ENCODE peak calls at places on chromosomes 13 and 19, in ten cellular contexts. V, L, X, Y, C, H, O, A, J and Z are unnamed samples.
A peak's percentile ranks its signal among the peaks of the same experiment; 100 is the strongest.

GRCh38 chr19:45601524-45602522 is at the start of gene GPR4:
- DNase-seq in H (no peak), V (no peak), C (no peak), Y (no peak), L (no peak), A (no peak), O (no peak), J (no peak), X (no peak), Z (no peak)

GRCh38 chr19:18023596-18024212 is 15.7 kb downstream of the ARRDC2 start:
- DNase-seq in O (peak; percentile 53), C (peak; percentile 59), V (no peak), L (no peak), A (no peak), H (peak; percentile 88), X (no peak), J (no peak), Y (no peak), Z (peak; percentile 96)

GRCh38 chr19:31589109-31589508 is 239.9 kb upstream of the TSHZ3 start:
- DNase-seq in H (no peak), O (no peak), J (no peak), C (no peak), V (no peak), Y (no peak), X (no peak), A (no peak), L (no peak), Z (no peak)

GRCh38 chr19:57267294-57267693 is 13.0 kb upstream of the ZNF460 start:
- DNase-seq in X (no peak), A (no peak), C (no peak), O (no peak), L (no peak), H (no peak), Y (peak; percentile 54), J (no peak), V (no peak), Z (no peak)

GRCh38 chr13:89281331-89281730 is 1610.2 kb downstream of the SLITRK5 start:
- DNase-seq in O (no peak), Y (no peak), X (no peak), H (no peak), L (no peak), A (no peak), C (no peak), V (no peak), J (no peak), Z (no peak)

GRCh38 chr19:6801397-6802086 is 29.0 kb downstream of the VAV1 start:
- DNase-seq in C (peak; percentile 46), L (peak; percentile 63), X (no peak), Y (peak; percentile 97), O (peak; percentile 85), H (peak; percentile 22), A (no peak), V (no peak), J (peak; percentile 71), Z (no peak)

GRCh38 chr19:10831980-10832658 is 3.9 kb downstream of the TMED1 start:
- DNase-seq in Y (no peak), A (no peak), J (no peak), X (no peak), H (no peak), V (no peak), L (no peak), O (no peak), C (no peak), Z (no peak)

GRCh38 chr19:2240881-2241760 is 4.5 kb downstream of the SF3A2 start:
- DNase-seq in J (no peak), O (no peak), C (no peak), Y (no peak), L (no peak), H (no peak), X (no peak), V (no peak), A (peak; percentile 54), Z (no peak)

GRCh38 chr19:55643003-55643732 is at the start of gene ZNF581:
- DNase-seq in X (peak; percentile 81), C (peak; percentile 84), V (peak; percentile 78), H (peak; percentile 87), L (peak; percentile 53), J (peak; percentile 49), Y (peak; percentile 97), O (peak; percentile 85), A (peak; percentile 79), Z (peak; percentile 40)

GRCh38 chr19:29404951-29405727 is 120.7 kb upstream of the VSTM2B start:
- DNase-seq in O (no peak), X (no peak), C (no peak), H (no peak), Y (no peak), V (no peak), J (peak; percentile 70), L (no peak), A (no peak), Z (no peak)

GRCh38 chr19:15810335-15810734 is 5.1 kb downstream of the OR10H1 start:
- DNase-seq in Y (peak; percentile 58), C (peak; percentile 10), L (peak; percentile 1), O (no peak), A (peak; percentile 1), V (no peak), J (no peak), H (no peak), X (peak; percentile 52), Z (no peak)

GRCh38 chr13:103287659-103288058 is 221.4 kb upstream of the SLC10A2 start:
- DNase-seq in Y (no peak), L (no peak), J (no peak), O (no peak), C (no peak), A (no peak), X (no peak), H (peak; percentile 71), V (no peak), Z (no peak)

GRCh38 chr19:39341122-39341719 is 1.0 kb upstream of the SAMD4B start:
- DNase-seq in L (no peak), C (peak; percentile 24), J (no peak), O (peak; percentile 31), H (peak; percentile 29), Y (no peak), V (no peak), A (no peak), X (peak; percentile 41), Z (no peak)

GRCh38 chr13:93398167-93398566 is 171.6 kb downstream of the GPC6 start:
- DNase-seq in L (no peak), X (no peak), H (peak; percentile 15), J (no peak), V (peak; percentile 55), A (peak; percentile 30), Y (no peak), C (no peak), O (no peak), Z (peak; percentile 48)

GRCh38 chr13:36718146-36718545 is 44.3 kb downstream of the SERTM1 start:
- DNase-seq in A (no peak), L (no peak), X (peak; percentile 36), C (no peak), H (peak; percentile 47), V (peak; percentile 3), Y (no peak), O (no peak), J (no peak), Z (peak; percentile 13)

GRCh38 chr19:34336781-34337271 is 28.2 kb upstream of the GPI start:
- DNase-seq in L (no peak), X (peak; percentile 27), H (peak; percentile 35), O (peak; percentile 37), V (peak; percentile 47), C (no peak), A (peak; percentile 42), Y (peak; percentile 79), J (no peak), Z (no peak)

GRCh38 chr13:48297131-48297786 is 6.3 kb upstream of the RB1 start:
- DNase-seq in Y (no peak), J (no peak), O (no peak), X (no peak), L (no peak), V (no peak), C (no peak), A (no peak), H (no peak), Z (no peak)

GRCh38 chr19:13588953-13589833 is 82.9 kb upstream of the CACNA1A start:
- DNase-seq in X (peak; percentile 56), J (no peak), C (peak; percentile 72), O (peak; percentile 88), H (peak; percentile 39), V (peak; percentile 41), Y (peak; percentile 84), A (peak; percentile 46), L (peak; percentile 51), Z (peak; percentile 1)

GRCh38 chr13:27023385-27023784 is 148.2 kb downstream of the USP12 start:
- DNase-seq in A (no peak), X (no peak), C (no peak), H (no peak), O (no peak), V (no peak), J (no peak), L (no peak), Y (no peak), Z (no peak)

GRCh38 chr13:34124912-34125311 is 307.0 kb downstream of the RFC3 start:
- DNase-seq in J (peak; percentile 65), C (no peak), L (no peak), X (no peak), V (no peak), A (no peak), H (no peak), O (no peak), Y (no peak), Z (no peak)

GRCh38 chr13:99981115-99982020 is at the start of gene ZIC2:
- DNase-seq in H (peak; percentile 44), L (peak; percentile 66), O (no peak), J (peak; percentile 82), Y (no peak), A (peak; percentile 20), X (peak; percentile 78), V (no peak), C (no peak), Z (no peak)

GRCh38 chr19:44517146-44517545 is 12.3 kb downstream of the CEACAM20 start:
- DNase-seq in Y (no peak), O (no peak), A (no peak), X (no peak), V (peak; percentile 13), H (no peak), C (no peak), L (no peak), J (no peak), Z (no peak)

GRCh38 chr13:26011996-26012688 is 39.7 kb downstream of the SHISA2 start:
- DNase-seq in V (no peak), A (peak; percentile 29), O (peak; percentile 57), H (no peak), C (no peak), L (no peak), X (no peak), Y (no peak), J (no peak), Z (no peak)

GRCh38 chr13:46542833-46543232 is 10.1 kb upstream of the LRCH1 start:
- DNase-seq in Y (no peak), O (no peak), J (no peak), L (no peak), A (no peak), H (no peak), X (no peak), V (no peak), C (no peak), Z (no peak)

GRCh38 chr13:23921451-23921888 is 24.2 kb upstream of the C1QTNF9B start:
- DNase-seq in X (peak; percentile 59), V (peak; percentile 66), Y (peak; percentile 69), C (no peak), H (peak; percentile 51), L (peak; percentile 32), A (peak; percentile 80), J (peak; percentile 4), O (no peak), Z (no peak)

GRCh38 chr13:25175431-25175830 is 3.3 kb upstream of the AMER2 start:
- DNase-seq in A (no peak), Y (no peak), H (no peak), L (no peak), V (no peak), O (no peak), J (no peak), C (no peak), X (no peak), Z (no peak)

GRCh38 chr19:51292971-51293370 is 18.5 kb upstream of the IGLON5 start:
- DNase-seq in L (no peak), C (no peak), V (no peak), H (no peak), O (no peak), X (no peak), A (peak; percentile 6), Y (no peak), J (no peak), Z (no peak)

GRCh38 chr19:44303976-44304568 is 753 bp downstream of the ZNF235 start:
- DNase-seq in L (no peak), X (peak; percentile 34), J (no peak), O (no peak), A (peak; percentile 45), Y (no peak), C (peak; percentile 5), V (peak; percentile 3), H (peak; percentile 32), Z (peak; percentile 1)